ENCODE peak calls at places on chromosomes 13 and 19, in ten cellular contexts. One of them, this sample, is unnamed.

GRCh38 chr19:50244695-50245094 is 41.3 kb downstream of the MYH14 start:
- DNase-seq in cardiac fibroblast: no peak
- DNase-seq in left cardiac atrium: no peak
- DNase-seq in left ventricle myocardium inferior: no peak
- DNase-seq in T-helper 9 cell: no peak
- DNase-seq in Daoy: no peak
- DNase-seq in AG08396: no peak
- DNase-seq in K562: no peak
- DNase-seq in ecto neural progenitor cell: no peak
- DNase-seq in hepatic stellate cell: no peak
- DNase-seq in this sample: no peak

GRCh38 chr13:109180905-109181425 is 551.6 kb downstream of the MYO16 start:
- DNase-seq in AG08396: peak
- DNase-seq in hepatic stellate cell: peak
- DNase-seq in Daoy: peak
- DNase-seq in left cardiac atrium: no peak
- DNase-seq in K562: no peak
- DNase-seq in left ventricle myocardium inferior: no peak
- DNase-seq in ecto neural progenitor cell: no peak
- DNase-seq in cardiac fibroblast: peak
- DNase-seq in T-helper 9 cell: no peak
- DNase-seq in this sample: no peak

GRCh38 chr19:4597975-4598671 is 38.6 kb upstream of the SEMA6B start:
- DNase-seq in K562: peak
- DNase-seq in AG08396: peak
- DNase-seq in T-helper 9 cell: peak
- DNase-seq in left cardiac atrium: peak
- DNase-seq in hepatic stellate cell: no peak
- DNase-seq in ecto neural progenitor cell: peak
- DNase-seq in Daoy: peak
- DNase-seq in cardiac fibroblast: no peak
- DNase-seq in left ventricle myocardium inferior: no peak
- DNase-seq in this sample: peak

GRCh38 chr13:108315955-108316354 is 46.4 kb downstream of the TNFSF13B start:
- DNase-seq in ecto neural progenitor cell: no peak
- DNase-seq in cardiac fibroblast: no peak
- DNase-seq in AG08396: no peak
- DNase-seq in left cardiac atrium: no peak
- DNase-seq in T-helper 9 cell: no peak
- DNase-seq in hepatic stellate cell: no peak
- DNase-seq in K562: no peak
- DNase-seq in Daoy: no peak
- DNase-seq in left ventricle myocardium inferior: no peak
- DNase-seq in this sample: no peak

GRCh38 chr19:3613765-3614661 is 7.3 kb upstream of the TBXA2R start:
- DNase-seq in left ventricle myocardium inferior: no peak
- DNase-seq in ecto neural progenitor cell: no peak
- DNase-seq in T-helper 9 cell: no peak
- DNase-seq in left cardiac atrium: no peak
- DNase-seq in Daoy: no peak
- DNase-seq in K562: no peak
- DNase-seq in cardiac fibroblast: no peak
- DNase-seq in AG08396: no peak
- DNase-seq in hepatic stellate cell: no peak
- DNase-seq in this sample: no peak

GRCh38 chr13:50700664-50701266 is 142.7 kb downstream of the DLEU7 start:
- DNase-seq in hepatic stellate cell: no peak
- DNase-seq in Daoy: peak
- DNase-seq in left ventricle myocardium inferior: no peak
- DNase-seq in cardiac fibroblast: no peak
- DNase-seq in left cardiac atrium: no peak
- DNase-seq in K562: no peak
- DNase-seq in ecto neural progenitor cell: no peak
- DNase-seq in T-helper 9 cell: no peak
- DNase-seq in AG08396: no peak
- DNase-seq in this sample: no peak

GRCh38 chr19:41872775-41873647 is 4.1 kb upstream of the CD79A start:
- DNase-seq in K562: no peak
- DNase-seq in Daoy: peak
- DNase-seq in left cardiac atrium: peak
- DNase-seq in ecto neural progenitor cell: peak
- DNase-seq in left ventricle myocardium inferior: peak
- DNase-seq in AG08396: no peak
- DNase-seq in cardiac fibroblast: peak
- DNase-seq in T-helper 9 cell: peak
- DNase-seq in hepatic stellate cell: peak
- DNase-seq in this sample: peak

GRCh38 chr19:29467824-29468401 is 57.9 kb upstream of the VSTM2B start:
- DNase-seq in left cardiac atrium: no peak
- DNase-seq in left ventricle myocardium inferior: no peak
- DNase-seq in Daoy: peak
- DNase-seq in K562: no peak
- DNase-seq in hepatic stellate cell: no peak
- DNase-seq in ecto neural progenitor cell: no peak
- DNase-seq in cardiac fibroblast: peak
- DNase-seq in AG08396: peak
- DNase-seq in T-helper 9 cell: no peak
- DNase-seq in this sample: no peak

GRCh38 chr19:18097217-18097992 is at the start of gene MAST3:
- DNase-seq in hepatic stellate cell: peak
- DNase-seq in T-helper 9 cell: peak
- DNase-seq in K562: peak
- DNase-seq in left ventricle myocardium inferior: peak
- DNase-seq in left cardiac atrium: peak
- DNase-seq in cardiac fibroblast: peak
- DNase-seq in AG08396: peak
- DNase-seq in ecto neural progenitor cell: peak
- DNase-seq in Daoy: peak
- DNase-seq in this sample: peak

GRCh38 chr19:42255766-42256750 is 1.1 kb upstream of the ERF start:
- DNase-seq in Daoy: peak
- DNase-seq in T-helper 9 cell: no peak
- DNase-seq in left cardiac atrium: peak
- DNase-seq in K562: no peak
- DNase-seq in cardiac fibroblast: peak
- DNase-seq in AG08396: peak
- DNase-seq in hepatic stellate cell: peak
- DNase-seq in left ventricle myocardium inferior: peak
- DNase-seq in ecto neural progenitor cell: peak
- DNase-seq in this sample: peak

GRCh38 chr13:43786766-43787517 is at the start of gene ENOX1:
- DNase-seq in hepatic stellate cell: peak
- DNase-seq in Daoy: peak
- DNase-seq in AG08396: peak
- DNase-seq in left cardiac atrium: peak
- DNase-seq in left ventricle myocardium inferior: peak
- DNase-seq in ecto neural progenitor cell: peak
- DNase-seq in cardiac fibroblast: peak
- DNase-seq in T-helper 9 cell: no peak
- DNase-seq in K562: no peak
- DNase-seq in this sample: peak

GRCh38 chr13:99758465-99759162 is 213.0 kb downstream of the ZIC5 start:
- DNase-seq in AG08396: no peak
- DNase-seq in cardiac fibroblast: no peak
- DNase-seq in Daoy: no peak
- DNase-seq in left cardiac atrium: no peak
- DNase-seq in ecto neural progenitor cell: no peak
- DNase-seq in hepatic stellate cell: no peak
- DNase-seq in T-helper 9 cell: no peak
- DNase-seq in K562: no peak
- DNase-seq in left ventricle myocardium inferior: no peak
- DNase-seq in this sample: no peak

GRCh38 chr19:58330458-58330857 is 3.7 kb downstream of the ZSCAN22 start:
- DNase-seq in left ventricle myocardium inferior: no peak
- DNase-seq in T-helper 9 cell: no peak
- DNase-seq in left cardiac atrium: no peak
- DNase-seq in ecto neural progenitor cell: no peak
- DNase-seq in AG08396: peak
- DNase-seq in Daoy: peak
- DNase-seq in cardiac fibroblast: peak
- DNase-seq in K562: peak
- DNase-seq in hepatic stellate cell: peak
- DNase-seq in this sample: no peak

GRCh38 chr13:66359393-66359792 is 870.7 kb downstream of the PCDH9 start:
- DNase-seq in left cardiac atrium: no peak
- DNase-seq in ecto neural progenitor cell: no peak
- DNase-seq in hepatic stellate cell: no peak
- DNase-seq in AG08396: no peak
- DNase-seq in T-helper 9 cell: no peak
- DNase-seq in Daoy: no peak
- DNase-seq in K562: no peak
- DNase-seq in cardiac fibroblast: no peak
- DNase-seq in left ventricle myocardium inferior: no peak
- DNase-seq in this sample: no peak

GRCh38 chr13:72884111-72884510 is 102.2 kb downstream of the PIBF1 start:
- DNase-seq in left cardiac atrium: no peak
- DNase-seq in left ventricle myocardium inferior: no peak
- DNase-seq in hepatic stellate cell: no peak
- DNase-seq in ecto neural progenitor cell: no peak
- DNase-seq in AG08396: no peak
- DNase-seq in cardiac fibroblast: no peak
- DNase-seq in T-helper 9 cell: no peak
- DNase-seq in K562: no peak
- DNase-seq in Daoy: no peak
- DNase-seq in this sample: no peak

GRCh38 chr13:24459234-24459633 is 53.3 kb downstream of the PARP4 start:
- DNase-seq in cardiac fibroblast: peak
- DNase-seq in left cardiac atrium: no peak
- DNase-seq in ecto neural progenitor cell: no peak
- DNase-seq in hepatic stellate cell: peak
- DNase-seq in T-helper 9 cell: no peak
- DNase-seq in K562: no peak
- DNase-seq in Daoy: no peak
- DNase-seq in left ventricle myocardium inferior: no peak
- DNase-seq in AG08396: peak
- DNase-seq in this sample: no peak

GRCh38 chr13:37344051-37344450 is 238.6 kb upstream of the CSNK1A1L start:
- DNase-seq in ecto neural progenitor cell: no peak
- DNase-seq in left cardiac atrium: no peak
- DNase-seq in AG08396: no peak
- DNase-seq in Daoy: no peak
- DNase-seq in left ventricle myocardium inferior: no peak
- DNase-seq in hepatic stellate cell: no peak
- DNase-seq in cardiac fibroblast: no peak
- DNase-seq in T-helper 9 cell: no peak
- DNase-seq in K562: no peak
- DNase-seq in this sample: no peak

GRCh38 chr13:92103673-92104296 is 705.4 kb downstream of the GPC5 start:
- DNase-seq in Daoy: no peak
- DNase-seq in ecto neural progenitor cell: no peak
- DNase-seq in AG08396: no peak
- DNase-seq in K562: no peak
- DNase-seq in cardiac fibroblast: no peak
- DNase-seq in left cardiac atrium: no peak
- DNase-seq in hepatic stellate cell: peak
- DNase-seq in T-helper 9 cell: no peak
- DNase-seq in left ventricle myocardium inferior: no peak
- DNase-seq in this sample: no peak

GRCh38 chr19:782195-783043 is 14.8 kb upstream of the PTBP1 start:
- DNase-seq in T-helper 9 cell: no peak
- DNase-seq in K562: no peak
- DNase-seq in hepatic stellate cell: peak
- DNase-seq in left ventricle myocardium inferior: no peak
- DNase-seq in AG08396: peak
- DNase-seq in cardiac fibroblast: peak
- DNase-seq in ecto neural progenitor cell: peak
- DNase-seq in Daoy: peak
- DNase-seq in left cardiac atrium: no peak
- DNase-seq in this sample: no peak